ENCODE peak calls at places on chromosomes 5 and 9, in eight cellular contexts. C, A, B, P, O, K, I and G are unnamed samples.

GRCh38 chr9:68597362-68597997 is 56.8 kb upstream of the TMEM252 start:
- DNase-seq in B (no peak), O (no peak), K (no peak), P (no peak), I (peak), A (no peak), C (no peak), G (no peak)

GRCh38 chr9:82606761-82607382 is 456.1 kb downstream of the RASEF start:
- DNase-seq in C (peak), P (peak), A (no peak), I (peak), B (peak), O (peak), K (peak), G (no peak)

GRCh38 chr5:35087971-35088370 is 40.2 kb upstream of the AGXT2 start:
- DNase-seq in C (no peak), O (no peak), P (peak), K (peak), B (no peak), I (no peak), A (no peak), G (no peak)

GRCh38 chr5:127290019-127290945 is at the start of gene MEGF10:
- DNase-seq in I (no peak), C (peak), O (peak), K (no peak), B (peak), P (peak), A (no peak), G (no peak)

GRCh38 chr5:43063731-43064171 is 23.6 kb upstream of the ANXA2R start:
- DNase-seq in C (no peak), K (no peak), I (no peak), P (no peak), O (no peak), B (no peak), A (no peak), G (no peak)

GRCh38 chr9:130665431-130666392 is 1.3 kb downstream of the PRDM12 start:
- DNase-seq in O (no peak), B (no peak), A (no peak), C (no peak), I (no peak), P (no peak), K (no peak), G (no peak)

GRCh38 chr5:177040814-177041410 is 18.4 kb downstream of the ZNF346 start:
- DNase-seq in C (no peak), P (peak), B (peak), K (no peak), I (no peak), O (no peak), A (no peak), G (no peak)

GRCh38 chr5:179153921-179154345 is 93.8 kb downstream of the ZNF354C start:
- DNase-seq in P (no peak), O (no peak), B (no peak), I (no peak), A (no peak), K (no peak), C (no peak), G (peak)

GRCh38 chr5:35319231-35320002 is 89.1 kb upstream of the PRLR start:
- DNase-seq in I (no peak), C (no peak), A (peak), P (no peak), B (peak), O (no peak), K (no peak), G (peak)

GRCh38 chr9:31040565-31040964 is 1343.9 kb upstream of the ACO1 start:
- DNase-seq in P (no peak), B (no peak), I (no peak), A (no peak), C (no peak), O (no peak), K (no peak), G (no peak)

GRCh38 chr9:70413427-70413797 is 1.0 kb downstream of the KLF9 start:
- DNase-seq in P (no peak), C (peak), B (no peak), A (no peak), K (no peak), I (no peak), O (no peak), G (no peak)

GRCh38 chr5:178793156-178793555 is 62.7 kb upstream of the ZNF354A start:
- DNase-seq in I (peak), A (no peak), O (peak), B (peak), K (no peak), C (no peak), P (no peak), G (no peak)

GRCh38 chr5:154753792-154754191 is 1.4 kb upstream of the LARP1 start:
- DNase-seq in O (peak), P (peak), B (peak), K (peak), A (no peak), C (no peak), I (no peak), G (peak)

GRCh38 chr9:130480673-130481072 is 35.9 kb downstream of the ASS1 start:
- DNase-seq in C (no peak), I (no peak), K (no peak), B (no peak), A (no peak), P (no peak), O (no peak), G (no peak)

GRCh38 chr9:38087934-38088925 is 19.2 kb upstream of the SHB start:
- DNase-seq in O (peak), A (peak), B (peak), P (peak), C (peak), I (peak), K (peak), G (peak)

GRCh38 chr9:132789706-132790105 is 88.4 kb downstream of the AK8 start:
- DNase-seq in K (no peak), A (no peak), B (no peak), C (no peak), P (no peak), I (no peak), O (no peak), G (peak)

GRCh38 chr5:58505502-58505901 is 14.3 kb downstream of the GAPT start:
- DNase-seq in A (no peak), P (no peak), O (no peak), C (no peak), K (no peak), I (no peak), B (no peak), G (no peak)

GRCh38 chr5:93162201-93162654 is 418.8 kb downstream of the NR2F1-AS1 start:
- DNase-seq in B (no peak), P (no peak), K (no peak), C (no peak), I (no peak), O (no peak), A (no peak), G (no peak)

GRCh38 chr9:137406876-137407589 is 15.9 kb downstream of the EXD3 start:
- DNase-seq in B (peak), A (peak), O (peak), P (peak), C (peak), I (no peak), K (peak), G (no peak)

GRCh38 chr9:91334053-91334452 is 27.7 kb downstream of the AUH start:
- DNase-seq in C (no peak), B (no peak), O (no peak), I (no peak), K (no peak), P (no peak), A (no peak), G (no peak)

GRCh38 chr5:33968133-33969005 is 16.1 kb downstream of the SLC45A2 start:
- DNase-seq in P (peak), K (no peak), A (no peak), C (no peak), I (no peak), O (no peak), B (no peak), G (no peak)

GRCh38 chr9:27865031-27865438 is 291.8 kb upstream of the C9orf72 start:
- DNase-seq in B (no peak), P (no peak), K (no peak), C (no peak), A (no peak), O (no peak), I (no peak), G (no peak)

GRCh38 chr5:172365948-172366608 is 82.5 kb upstream of the UBTD2 start:
- DNase-seq in P (no peak), C (no peak), I (no peak), A (no peak), K (no peak), O (no peak), B (no peak), G (no peak)

GRCh38 chr5:154368041-154368800 is 77.6 kb upstream of the SAP30L start:
- DNase-seq in K (peak), C (no peak), O (peak), B (peak), A (no peak), P (peak), I (no peak), G (no peak)

GRCh38 chr5:76689321-76690026 is 26.5 kb upstream of the F2R start:
- DNase-seq in C (no peak), B (no peak), K (no peak), P (peak), I (no peak), O (no peak), A (no peak), G (no peak)

GRCh38 chr5:109451161-109451560 is 41.4 kb upstream of the PJA2 start:
- DNase-seq in A (no peak), B (peak), I (no peak), K (no peak), O (no peak), C (no peak), P (no peak), G (no peak)

GRCh38 chr5:73459366-73459765 is 10.8 kb upstream of the FOXD1 start:
- DNase-seq in P (no peak), B (no peak), A (no peak), K (no peak), C (no peak), O (no peak), I (no peak), G (no peak)

GRCh38 chr5:132079619-132080018 is 6.0 kb downstream of the CSF2 start:
- DNase-seq in K (no peak), O (no peak), C (no peak), A (no peak), I (no peak), B (no peak), P (no peak), G (no peak)

GRCh38 chr5:85823462-85824426 is 794.0 kb upstream of the COX7C start:
- DNase-seq in C (no peak), A (no peak), I (no peak), O (no peak), B (no peak), K (no peak), P (no peak), G (no peak)

GRCh38 chr5:153159611-153160010 is 330.9 kb upstream of the GRIA1 start:
- DNase-seq in O (no peak), P (peak), A (no peak), B (no peak), K (no peak), I (no peak), C (no peak), G (no peak)

GRCh38 chr9:110125207-110125751 is 82.7 kb downstream of the C9orf152 start:
- DNase-seq in K (peak), C (peak), O (peak), I (no peak), A (no peak), B (peak), P (peak), G (peak)

GRCh38 chr5:75571547-75571946 is 39.7 kb upstream of the ANKDD1B start:
- DNase-seq in A (no peak), I (no peak), P (peak), B (no peak), C (no peak), O (no peak), K (no peak), G (no peak)

GRCh38 chr9:70120834-70121510 is 77.3 kb downstream of the MAMDC2 start:
- DNase-seq in O (no peak), C (no peak), K (peak), B (peak), P (peak), A (no peak), I (no peak), G (peak)

GRCh38 chr9:80074439-80074838 is 502.7 kb downstream of the TLE4 start:
- DNase-seq in I (no peak), P (peak), A (no peak), B (peak), K (peak), C (no peak), O (peak), G (no peak)

GRCh38 chr5:168666356-168666755 is 87.2 kb upstream of the PANK3 start:
- DNase-seq in K (no peak), P (no peak), I (no peak), O (no peak), B (no peak), A (no peak), C (no peak), G (no peak)

GRCh38 chr5:62689599-62690368 is 111.2 kb downstream of the LRRC70 start:
- DNase-seq in O (no peak), B (no peak), A (no peak), P (peak), K (no peak), I (no peak), C (no peak), G (no peak)

GRCh38 chr5:90602681-90603080 is 44.1 kb downstream of the ADGRV1 start:
- DNase-seq in O (no peak), B (no peak), C (no peak), A (no peak), I (no peak), K (no peak), P (no peak), G (no peak)

GRCh38 chr9:6827370-6827949 is 69.7 kb downstream of the KDM4C start:
- DNase-seq in B (no peak), A (no peak), I (peak), P (peak), C (peak), O (no peak), K (no peak), G (no peak)

GRCh38 chr5:179143446-179143845 is 83.3 kb downstream of the ZNF354C start:
- DNase-seq in P (peak), K (no peak), I (peak), C (no peak), O (no peak), A (no peak), B (no peak), G (no peak)

GRCh38 chr5:8845316-8845715 is 700.6 kb downstream of the SEMA5A start:
- DNase-seq in C (no peak), K (no peak), O (no peak), B (no peak), A (no peak), P (peak), I (no peak), G (no peak)

GRCh38 chr5:8848997-8849585 is 696.8 kb downstream of the SEMA5A start:
- DNase-seq in P (peak), C (no peak), O (no peak), A (no peak), K (no peak), B (no peak), I (no peak), G (no peak)

GRCh38 chr5:8857051-8857450 is 688.8 kb downstream of the SEMA5A start:
- DNase-seq in O (no peak), B (no peak), P (peak), K (no peak), A (no peak), C (no peak), I (no peak), G (no peak)

GRCh38 chr5:8848362-8848761 is 697.5 kb downstream of the SEMA5A start:
- DNase-seq in K (no peak), B (no peak), I (no peak), P (no peak), A (no peak), C (no peak), O (no peak), G (no peak)

DNA sequence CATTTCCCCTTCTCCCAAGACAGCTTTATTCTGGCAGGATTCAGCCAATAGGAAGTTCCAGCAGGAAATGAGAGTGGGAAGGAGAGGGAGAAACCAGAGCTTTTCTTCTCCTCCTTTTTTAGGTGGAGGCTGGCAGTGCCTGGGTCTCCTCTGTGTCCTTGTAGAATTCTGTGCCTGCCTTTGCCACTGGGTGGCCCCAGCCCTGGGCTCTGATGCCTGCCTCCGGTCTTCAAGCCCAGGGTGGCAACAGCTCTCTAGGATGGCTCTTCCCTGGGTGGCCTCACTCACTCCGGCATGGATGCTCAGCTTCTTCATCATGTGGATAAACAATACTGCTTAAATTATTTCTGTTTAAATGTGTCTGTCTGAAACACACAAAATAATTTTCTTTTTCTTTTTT is 694.8 kb downstream of the SEMA5A start:
- DNase-seq in K (no peak), B (no peak), P (no peak), C (no peak), O (no peak), I (no peak), A (no peak), G (no peak)
- TF ChIP-seq CTCF in K (no peak), B (no peak), P (no peak), C (no peak), O (no peak), I (peak), A (no peak), G (no peak)

GRCh38 chr5:6456766-6457370 is 8.2 kb downstream of the UBE2QL1 start:
- DNase-seq in I (no peak), A (no peak), P (no peak), O (no peak), B (no peak), K (no peak), C (no peak), G (no peak)

GRCh38 chr5:6453937-6454560 is 5.4 kb downstream of the UBE2QL1 start:
- DNase-seq in A (no peak), K (no peak), I (no peak), O (no peak), C (no peak), P (no peak), B (no peak), G (no peak)

GRCh38 chr5:6457592-6457991 is 8.9 kb downstream of the UBE2QL1 start:
- DNase-seq in O (no peak), P (no peak), I (no peak), K (no peak), C (no peak), A (no peak), B (no peak), G (no peak)

GRCh38 chr5:6454628-6455053 is 6.0 kb downstream of the UBE2QL1 start:
- DNase-seq in A (no peak), K (no peak), O (no peak), C (no peak), B (no peak), I (no peak), P (no peak), G (no peak)

DNA sequence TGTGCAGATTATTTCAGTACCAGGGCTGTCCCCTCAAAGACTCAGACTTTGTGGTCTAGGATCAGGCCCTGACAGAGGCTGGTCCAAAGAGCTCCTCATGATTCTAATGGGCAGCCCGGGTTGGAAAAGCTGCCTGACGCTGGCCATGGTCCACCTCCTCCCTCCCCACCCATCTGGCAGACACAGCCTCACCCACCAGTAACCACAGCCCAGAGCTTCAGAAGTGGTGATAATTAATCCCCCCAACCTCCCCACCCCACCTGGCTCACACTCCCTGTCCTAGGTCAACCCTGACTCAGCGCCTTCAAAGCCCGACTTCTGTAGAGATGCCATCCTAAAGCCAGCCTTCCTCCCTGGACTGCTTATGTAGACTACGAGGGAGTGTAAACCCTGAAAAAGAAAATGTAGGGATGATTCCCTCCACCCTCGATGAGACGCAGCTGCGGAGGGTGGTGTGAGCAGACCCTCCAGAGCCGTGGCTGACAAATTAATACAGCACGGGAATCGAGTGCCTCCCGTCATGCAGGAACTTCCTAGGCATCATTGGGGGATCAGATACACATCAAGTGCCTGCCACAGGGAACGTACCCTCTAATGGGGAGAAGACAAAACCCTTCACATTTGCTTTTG is 7.0 kb downstream of the UBE2QL1 start:
- DNase-seq in P (no peak), A (no peak), I (no peak), C (no peak), B (no peak), K (no peak), O (no peak), G (no peak)
- TF ChIP-seq CTCF in P (no peak), A (no peak), I (no peak), C (no peak), B (no peak), K (no peak), O (no peak), G (no peak)

GRCh38 chr5:156486394-156487238 is 159.7 kb downstream of the SGCD start:
- DNase-seq in P (no peak), C (no peak), K (no peak), I (no peak), A (no peak), B (no peak), O (no peak), G (no peak)
- TF ChIP-seq CTCF in P (no peak), C (no peak), K (no peak), I (no peak), A (no peak), B (no peak), O (no peak), G (no peak)

GRCh38 chr9:124291801-124292396 is 34.1 kb downstream of the NEK6 start:
- DNase-seq in K (no peak), B (no peak), I (peak), C (no peak), A (peak), P (no peak), O (no peak), G (no peak)
- TF ChIP-seq CTCF in K (no peak), B (no peak), I (peak), C (no peak), A (no peak), P (no peak), O (no peak), G (no peak)

DNA sequence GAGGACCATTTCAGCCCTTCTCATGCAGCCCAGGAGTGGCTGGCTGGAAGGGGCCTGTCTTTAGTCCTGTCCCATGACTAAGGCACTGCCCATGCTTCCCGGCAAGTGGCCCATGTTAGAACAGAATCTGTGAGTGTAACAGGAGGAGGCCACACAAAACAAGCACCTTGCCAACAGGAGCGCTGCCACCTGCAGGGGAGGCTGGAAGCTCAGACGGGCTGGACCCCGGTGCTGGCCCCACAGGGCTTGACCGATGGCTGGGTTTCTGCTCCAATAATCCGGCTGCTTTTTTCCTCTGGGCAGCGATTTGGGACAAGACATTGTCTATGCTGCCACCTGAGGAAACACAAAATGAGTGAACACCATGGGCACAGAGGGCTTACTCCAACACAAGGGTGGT is 28.4 kb downstream of the ANKS6 start:
- DNase-seq in B (no peak), K (no peak), C (no peak), I (no peak), A (no peak), P (no peak), O (no peak), G (no peak)
- TF ChIP-seq CTCF in B (no peak), K (no peak), C (no peak), I (no peak), A (no peak), P (no peak), O (no peak), G (no peak)

DNA sequence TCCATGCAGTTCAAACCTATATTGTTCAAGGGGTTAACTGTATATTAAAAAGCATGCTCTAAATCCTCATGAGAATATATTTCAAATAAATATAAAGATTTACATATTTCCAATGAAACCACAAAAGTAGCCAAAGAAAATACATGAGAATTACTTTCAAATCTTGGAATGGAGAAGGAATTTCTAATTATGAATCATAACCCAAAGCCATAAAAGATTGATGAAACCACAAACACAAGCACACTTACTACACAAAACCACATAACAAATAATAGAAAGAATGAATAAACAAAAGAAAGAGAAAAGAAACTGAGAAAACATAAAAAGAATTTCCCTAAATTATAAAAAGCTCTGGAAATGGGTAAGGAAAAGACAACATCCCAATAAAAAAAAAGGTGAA is 16.0 kb downstream of the ERP44 start:
- DNase-seq in K (no peak), O (no peak), I (no peak), C (no peak), P (peak), A (no peak), B (no peak), G (no peak)
- TF ChIP-seq CTCF in K (no peak), O (no peak), I (no peak), C (no peak), P (no peak), A (no peak), B (no peak), G (no peak)

GRCh38 chr5:13660072-13660471 is 284.4 kb downstream of the DNAH5 start:
- DNase-seq in K (no peak), B (no peak), C (no peak), P (peak), O (no peak), A (no peak), I (no peak), G (no peak)
- TF ChIP-seq CTCF in K (no peak), B (no peak), C (peak), P (peak), O (no peak), A (no peak), I (peak), G (no peak)